ENCODE peak calls at places on chromosomes 11 and 22, in ten cellular contexts. R is astrocyte of the spinal cord, P is HEK293T, X is NCI-H2171 treated with DMSO at 0.1 percent for 48 hours, B is dermis microvascular lymphatic vessel endothelial cell, Z is A549, V is esophagus squamous epithelium, Q is LHCN-M2, U is fibroblast of villous mesenchyme, N is nucleus accumbens. K is an unnamed sample.
A peak's percentile ranks its signal among the peaks of the same experiment; 100 is the strongest.

GRCh38 chr11:1812801-1813200 is 22.0 kb upstream of the SYT8 start:
- DNase-seq in X (no peak), P (no peak), V (no peak), R (no peak), Q (no peak), U (no peak), B (no peak), Z (no peak), N (no peak), K (no peak)

GRCh38 chr11:123228489-123229163 is 33.6 kb upstream of the CLMP start:
- DNase-seq in U (peak; percentile 55), Z (no peak), V (no peak), N (no peak), P (no peak), R (no peak), X (no peak), Q (no peak), B (no peak), K (no peak)

GRCh38 chr22:42946551-42947198 is 68.3 kb downstream of the PACSIN2 start:
- DNase-seq in B (no peak), V (no peak), N (no peak), Z (no peak), U (no peak), R (no peak), Q (no peak), P (no peak), X (no peak), K (no peak)

GRCh38 chr11:69470301-69470700 is 11.2 kb upstream of the LINC01488 start:
- DNase-seq in N (no peak), P (no peak), B (no peak), X (no peak), Q (no peak), R (no peak), V (no peak), Z (no peak), U (no peak), K (peak; percentile 89)

GRCh38 chr22:48070760-48071159 is 1308.3 kb downstream of the TBC1D22A start:
- DNase-seq in X (no peak), V (no peak), U (no peak), Z (no peak), R (no peak), N (no peak), P (no peak), B (no peak), Q (no peak), K (no peak)

GRCh38 chr11:18581825-18582224 is 6.7 kb downstream of the UEVLD start:
- DNase-seq in P (no peak), R (no peak), U (no peak), B (no peak), Q (no peak), X (no peak), N (no peak), V (no peak), Z (no peak), K (no peak)

GRCh38 chr22:39470462-39471335 is 13.9 kb downstream of the MGAT3 start:
- DNase-seq in Z (no peak), R (no peak), U (peak; percentile 70), V (no peak), N (no peak), Q (no peak), B (no peak), X (no peak), P (no peak), K (peak; percentile 41)

GRCh38 chr22:41197046-41197807 is 7.9 kb upstream of the L3MBTL2 start:
- DNase-seq in R (peak; percentile 39), N (peak; percentile 53), B (no peak), P (peak; percentile 93), X (peak; percentile 89), U (peak; percentile 48), V (no peak), Z (peak; percentile 57), Q (peak; percentile 52), K (peak; percentile 81)

GRCh38 chr11:24046731-24047130 is 450.1 kb upstream of the LUZP2 start:
- DNase-seq in X (no peak), Z (no peak), B (no peak), U (no peak), P (no peak), V (no peak), Q (peak; percentile 50), N (no peak), R (no peak), K (no peak)

GRCh38 chr11:33598426-33599069 is 102.1 kb downstream of the C11orf91 start:
- DNase-seq in U (no peak), N (peak; percentile 59), B (no peak), Q (no peak), P (no peak), X (no peak), Z (no peak), V (no peak), R (no peak), K (no peak)

GRCh38 chr22:30985561-30986208 is 16.6 kb downstream of the TUG1 start:
- DNase-seq in X (no peak), B (no peak), V (no peak), N (no peak), Z (no peak), P (no peak), R (no peak), U (no peak), Q (no peak), K (no peak)

GRCh38 chr11:27392715-27393114 is 29.7 kb upstream of the CCDC34 start:
- DNase-seq in B (no peak), R (peak; percentile 73), X (no peak), U (peak; percentile 87), N (no peak), V (no peak), P (no peak), Z (peak; percentile 46), Q (peak; percentile 45), K (peak; percentile 46)

GRCh38 chr11:117610045-117610444 is 187.0 kb downstream of the DSCAML1 start:
- DNase-seq in Z (peak; percentile 20), R (peak; percentile 8), Q (no peak), X (no peak), N (no peak), U (no peak), B (no peak), P (no peak), V (no peak), K (no peak)

GRCh38 chr11:107549253-107549953 is 16.1 kb downstream of the ALKBH8 start:
- DNase-seq in X (peak; percentile 1), V (no peak), U (peak; percentile 54), B (no peak), R (peak; percentile 54), Q (peak; percentile 39), Z (peak; percentile 25), P (peak; percentile 33), N (no peak), K (peak; percentile 42)

GRCh38 chr22:48501231-48501750 is 1326.4 kb downstream of the BRD1 start:
- DNase-seq in Q (no peak), X (no peak), N (no peak), U (no peak), Z (no peak), R (no peak), B (no peak), P (no peak), V (no peak), K (no peak)

GRCh38 chr11:25734592-25735211 is 597.2 kb upstream of the ANO3 start:
- DNase-seq in V (no peak), Q (peak; percentile 21), B (no peak), N (no peak), U (peak; percentile 0), P (no peak), Z (no peak), X (peak; percentile 17), R (peak; percentile 36), K (no peak)

GRCh38 chr11:28969832-28970231 is 861.6 kb downstream of the METTL15 start:
- DNase-seq in Q (no peak), V (no peak), N (no peak), P (no peak), B (no peak), Z (peak; percentile 86), R (no peak), X (no peak), U (no peak), K (no peak)

GRCh38 chr22:31618471-31619176 is 43.4 kb downstream of the PISD start:
- DNase-seq in Q (no peak), B (no peak), X (no peak), Z (no peak), V (no peak), P (no peak), U (no peak), N (no peak), R (no peak), K (no peak)

GRCh38 chr11:101476186-101476585 is 107.6 kb downstream of the TRPC6 start:
- DNase-seq in U (no peak), B (no peak), P (no peak), R (no peak), N (no peak), V (no peak), X (no peak), Q (no peak), Z (no peak), K (no peak)

GRCh38 chr11:133545199-133545709 is 13.0 kb upstream of the OPCML start:
- DNase-seq in X (no peak), N (no peak), U (no peak), B (no peak), V (no peak), Z (no peak), Q (no peak), P (no peak), R (no peak), K (no peak)

GRCh38 chr22:33922268-33922667 is 2.0 kb upstream of the LARGE1 start:
- DNase-seq in X (peak; percentile 27), P (peak; percentile 33), Z (no peak), R (no peak), B (no peak), U (no peak), V (no peak), Q (no peak), N (no peak), K (peak; percentile 42)

GRCh38 chr11:45407226-45407625 is 121.1 kb upstream of the SYT13 start:
- DNase-seq in P (no peak), V (no peak), N (no peak), Q (no peak), R (no peak), X (no peak), B (no peak), Z (no peak), U (no peak), K (no peak)

GRCh38 chr11:1959786-1960185 is 12.7 kb downstream of the MRPL23 start:
- DNase-seq in Q (no peak), P (no peak), B (no peak), V (no peak), X (no peak), N (no peak), U (no peak), Z (no peak), R (no peak), K (no peak)

GRCh38 chr11:35796542-35796941 is 134.0 kb downstream of the TRIM44 start:
- DNase-seq in V (no peak), P (no peak), N (no peak), Q (no peak), U (peak; percentile 65), R (peak; percentile 25), B (no peak), X (no peak), Z (peak; percentile 7), K (no peak)

GRCh38 chr22:30506507-30506968 is 1.0 kb upstream of the SEC14L4 start:
- DNase-seq in V (no peak), P (no peak), Q (no peak), R (no peak), X (peak; percentile 7), U (no peak), B (no peak), Z (no peak), N (no peak), K (peak; percentile 60)

GRCh38 chr11:33920838-33921613 is 29.1 kb upstream of the LMO2 start:
- DNase-seq in V (no peak), P (no peak), N (no peak), B (no peak), X (no peak), U (no peak), Q (peak; percentile 67), Z (no peak), R (peak; percentile 5), K (no peak)

GRCh38 chr11:103659138-103659734 is 377.2 kb upstream of the DDI1 start:
- DNase-seq in P (peak; percentile 28), N (no peak), Z (peak; percentile 48), B (peak; percentile 15), R (no peak), X (no peak), Q (peak; percentile 33), V (no peak), U (peak; percentile 38), K (no peak)

GRCh38 chr11:112016088-112016764 is 9.0 kb upstream of the DLAT start:
- DNase-seq in P (no peak), U (peak; percentile 59), V (no peak), N (no peak), B (no peak), X (no peak), R (peak; percentile 42), Z (no peak), Q (peak; percentile 76), K (peak; percentile 9)

K was measured in small intestine.